ENCODE peak calls at places on chromosomes 6 and 20, in four cellular contexts. E is choroid plexus epithelial cell, O is upper lobe of right lung, K is mesendoderm. W is an unnamed sample.

GRCh38 chr6:158256746-158257424 is 55.4 kb upstream of the TULP4 start:
- DNase-seq in O (no peak), K (no peak), E (no peak), W (no peak)

GRCh38 chr6:104613416-104614001 is 246.2 kb downstream of the HACE1 start:
- DNase-seq in E (peak; percentile 89), O (no peak), K (peak; percentile 46), W (no peak)

GRCh38 chr6:32092760-32093497 is 16.2 kb downstream of the TNXB start:
- DNase-seq in O (peak; percentile 63), E (peak; percentile 84), K (no peak), W (peak; percentile 77)

GRCh38 chr6:87706187-87706966 is 4.3 kb upstream of the AKIRIN2 start:
- DNase-seq in O (no peak), E (peak; percentile 68), K (no peak), W (no peak)

GRCh38 chr6:131116755-131117360 is 18.4 kb upstream of the AKAP7 start:
- DNase-seq in E (peak; percentile 78), K (peak; percentile 71), O (no peak), W (no peak)

GRCh38 chr20:44715495-44716308 is 533 bp downstream of the CCN5 start:
- DNase-seq in E (no peak), O (no peak), K (no peak), W (peak; percentile 52)

GRCh38 chr20:33689973-33690372 is 3.8 kb upstream of the E2F1 start:
- DNase-seq in O (no peak), E (peak; percentile 83), K (no peak), W (no peak)

GRCh38 chr6:45696738-45697137 is 318.9 kb downstream of the CLIC5 start:
- DNase-seq in K (no peak), E (no peak), O (no peak), W (no peak)

GRCh38 chr6:74606488-74607135 is 599.2 kb downstream of the COL12A1 start:
- DNase-seq in E (peak; percentile 95), K (peak; percentile 76), O (no peak), W (no peak)

GRCh38 chr6:39357998-39358686 is 35.6 kb upstream of the KCNK16 start:
- DNase-seq in O (no peak), E (peak; percentile 93), K (no peak), W (peak; percentile 76)

GRCh38 chr6:18016133-18016532 is 28.7 kb upstream of the KIF13A start:
- DNase-seq in O (no peak), K (no peak), E (no peak), W (no peak)

GRCh38 chr6:127869772-127870404 is 31.0 kb downstream of the THEMIS start:
- DNase-seq in E (no peak), O (no peak), K (peak; percentile 17), W (no peak)

GRCh38 chr20:48984575-48985219 is 61.4 kb upstream of the CSE1L start:
- DNase-seq in E (peak; percentile 60), K (peak; percentile 2), O (no peak), W (no peak)

GRCh38 chr6:13479971-13480434 is 7.4 kb downstream of the GFOD1 start:
- DNase-seq in E (no peak), O (no peak), K (peak; percentile 38), W (no peak)

GRCh38 chr20:36465109-36466080 is 75.9 kb upstream of the MYL9 start:
- DNase-seq in K (peak; percentile 95), E (peak; percentile 85), O (no peak), W (peak; percentile 86)

GRCh38 chr6:41577865-41578713 is 31.9 kb downstream of the FOXP4 start:
- DNase-seq in E (peak; percentile 33), O (peak; percentile 73), K (peak; percentile 93), W (no peak)

GRCh38 chr6:107509506-107509905 is 19.6 kb downstream of the SOBP start:
- DNase-seq in K (peak; percentile 14), E (peak; percentile 34), O (no peak), W (no peak)

GRCh38 chr6:98808522-98809210 is 25.7 kb upstream of the POU3F2 start:
- DNase-seq in K (no peak), E (peak; percentile 6), O (no peak), W (no peak)

GRCh38 chr6:97102152-97102790 is 177.7 kb downstream of the KLHL32 start:
- DNase-seq in E (no peak), K (no peak), O (no peak), W (no peak)

GRCh38 chr6:33592595-33593413 is 12.7 kb upstream of the BAK1 start:
- DNase-seq in K (peak; percentile 83), O (peak; percentile 83), E (no peak), W (no peak)

GRCh38 chr6:30463651-30464618 is 25.4 kb upstream of the HLA-E start:
- DNase-seq in E (peak; percentile 30), K (no peak), O (peak; percentile 80), W (no peak)

GRCh38 chr6:30461055-30461454 is 28.3 kb upstream of the HLA-E start:
- DNase-seq in O (no peak), E (no peak), K (no peak), W (no peak)

GRCh38 chr6:30462482-30462881 is 26.8 kb upstream of the HLA-E start:
- DNase-seq in E (no peak), O (no peak), K (no peak), W (no peak)

GRCh38 chr6:30463242-30463641 is 26.1 kb upstream of the HLA-E start:
- DNase-seq in K (no peak), E (no peak), O (no peak), W (no peak)

DNA sequence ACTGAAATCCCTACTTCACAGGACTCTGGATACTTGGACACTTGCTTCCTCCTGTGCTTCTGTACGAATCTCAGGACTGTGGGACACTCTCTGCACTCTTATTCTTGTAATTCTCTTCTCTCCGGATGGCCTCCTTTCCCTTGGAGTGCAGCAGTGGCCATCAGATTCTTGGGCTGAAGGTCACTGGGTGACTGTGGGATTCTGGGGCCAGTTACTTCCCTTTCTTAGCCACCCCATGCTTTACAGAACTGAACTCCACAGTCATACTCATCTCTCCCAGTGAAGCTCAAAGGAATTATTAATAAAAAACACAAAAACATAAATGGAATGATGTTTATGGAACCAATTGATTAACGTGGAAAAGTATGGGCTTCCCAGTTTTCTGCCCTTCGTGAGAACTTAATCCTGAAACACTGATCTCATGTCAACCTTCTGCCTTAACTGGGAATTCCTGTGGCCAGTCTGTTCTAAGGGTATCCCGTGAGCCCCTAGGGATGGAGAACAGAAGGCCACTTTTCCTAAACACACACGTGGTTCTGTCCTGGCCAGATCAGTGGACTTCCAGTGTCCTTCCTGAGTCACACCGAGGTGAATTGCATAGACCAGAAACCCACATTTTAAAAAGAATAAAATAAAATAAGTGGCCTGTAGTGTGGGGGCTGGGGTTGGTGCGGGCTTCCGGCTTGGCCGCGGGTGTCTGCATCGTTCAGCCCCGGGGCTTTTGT is 23.6 kb upstream of the HLA-E start:
- DNase-seq in K (peak; percentile 11), O (no peak), E (no peak), W (no peak)
- H3K4me3 ChIP-seq in K (no peak overlapping the region), O (peak overlapping the region; percentile 51), E (no peak overlapping the region), W (peak overlapping the region; percentile 40)

GRCh38 chr6:15116889-15117288 is 129.0 kb upstream of the JARID2 start:
- DNase-seq in K (no peak), O (no peak), E (no peak), W (no peak)

GRCh38 chr6:15121977-15122550 is 123.8 kb upstream of the JARID2 start:
- DNase-seq in E (no peak), K (no peak), O (no peak), W (no peak)

DNA sequence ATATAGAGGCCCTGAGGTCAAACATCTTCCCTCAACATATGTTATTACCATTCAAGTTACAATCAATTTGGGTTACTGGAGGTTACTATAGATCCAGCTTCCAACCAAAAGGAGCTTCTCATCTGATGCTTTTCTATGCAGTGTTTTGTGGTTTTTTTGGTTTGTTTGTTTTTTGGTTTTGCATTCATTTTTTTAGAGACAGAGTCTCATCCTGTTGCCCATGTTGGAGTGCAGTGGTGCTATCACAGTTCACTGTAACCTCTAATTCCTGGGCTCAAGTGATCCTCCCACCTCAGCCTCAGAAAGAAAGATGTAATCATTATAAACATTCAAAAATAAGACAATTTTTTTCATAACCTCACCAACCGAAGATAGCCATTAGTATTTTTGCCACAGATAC is 124.4 kb upstream of the JARID2 start:
- DNase-seq in K (no peak), E (no peak), O (no peak), W (no peak)
- H3K4me3 ChIP-seq in K (no peak overlapping the region), E (no peak overlapping the region), O (no peak overlapping the region), W (no peak overlapping the region)

DNA sequence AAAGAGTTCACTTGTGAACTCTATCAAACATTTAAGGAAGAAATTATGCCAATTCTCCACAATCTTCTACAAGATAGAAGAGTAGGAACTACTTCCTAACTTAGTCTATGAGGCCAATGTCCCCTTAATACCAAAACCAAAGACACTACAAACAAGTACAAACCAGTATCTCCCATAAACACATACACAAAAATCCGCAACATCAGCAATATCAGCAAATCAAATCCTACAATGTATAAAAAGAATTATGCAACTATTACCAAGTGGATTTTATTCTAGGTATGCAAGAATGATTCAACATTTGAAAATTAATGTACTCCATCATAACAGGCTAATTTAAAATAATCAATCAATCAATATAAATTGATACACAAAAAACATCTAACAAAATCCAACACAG is 45.4 kb downstream of the SYCP2 start:
- DNase-seq in K (no peak), E (no peak), O (no peak), W (no peak)
- H3K4me3 ChIP-seq in K (no peak overlapping the region), E (no peak overlapping the region), O (no peak overlapping the region), W (no peak overlapping the region)

DNA sequence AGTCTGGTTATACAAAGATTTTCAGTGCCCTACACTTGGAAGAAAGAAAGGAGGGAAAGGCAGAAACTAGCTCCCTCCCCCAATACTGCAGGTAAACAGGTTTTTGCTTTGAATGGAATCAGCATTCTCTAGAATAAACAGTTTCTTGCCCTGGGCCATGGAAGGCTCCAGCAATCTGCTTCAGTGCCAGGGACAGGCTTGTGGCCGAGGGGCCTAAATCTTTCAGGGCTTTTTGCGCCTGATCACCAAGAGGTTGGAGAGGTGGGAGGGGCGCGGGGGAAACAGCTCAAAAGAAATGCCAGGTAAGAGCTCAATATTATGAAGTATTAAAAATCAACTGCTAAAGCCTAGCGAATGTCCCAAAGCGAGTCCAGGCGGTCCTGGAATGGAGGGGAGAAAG is 23.8 kb downstream of the TFAP2B start:
- DNase-seq in K (peak; percentile 68), O (no peak), E (no peak), W (no peak)
- H3K4me3 ChIP-seq in K (no peak overlapping the region), O (no peak overlapping the region), E (no peak overlapping the region), W (no peak overlapping the region)